ENCODE peak calls at places on chromosomes 4 and X, in eight cellular contexts. J is small intestine, E is mesendoderm, T is upper lobe of right lung, M is H1, I is vagina, W is heart right ventricle, C is astrocyte. G is an unnamed sample. For H3K27me3, the result is how much of the 10 kb centered on the place peaks cover.

GRCh38 chrX:47501226-47502071 is 18.4 kb upstream of the ZNF41 start:
- DNase-seq in J (no peak), E (no peak), W (no peak), I (peak), C (peak), M (no peak), T (no peak), G (no peak)

GRCh38 chr4:22345678-22346077 is 170.2 kb downstream of the ADGRA3 start:
- DNase-seq in I (no peak), C (no peak), T (no peak), M (no peak), J (no peak), W (peak), E (no peak), G (no peak)

GRCh38 chr4:38071801-38072567 is 111.8 kb downstream of the PTTG2 start:
- DNase-seq in E (no peak), M (no peak), I (peak), T (peak), W (no peak), C (no peak), J (no peak), G (no peak)

GRCh38 chrX:118530537-118530936 is 34.9 kb downstream of the DOCK11 start:
- DNase-seq in T (no peak), M (no peak), C (peak), I (no peak), J (no peak), E (no peak), W (no peak), G (no peak)

GRCh38 chr4:42501624-42502401 is 104.5 kb downstream of the SHISA3 start:
- DNase-seq in I (no peak), C (no peak), J (no peak), W (no peak), T (no peak), M (no peak), E (peak), G (peak)

GRCh38 chr4:1035510-1035909 is 24.1 kb downstream of the FGFRL1 start:
- DNase-seq in M (no peak), E (no peak), C (no peak), T (no peak), J (no peak), W (no peak), I (no peak), G (no peak)

GRCh38 chr4:40515398-40516293 is 114.0 kb downstream of the RBM47 start:
- DNase-seq in J (peak), C (no peak), W (no peak), I (no peak), M (no peak), E (peak), T (no peak), G (no peak)

GRCh38 chr4:118774321-118774720 is 61.6 kb downstream of the SEC24D start:
- DNase-seq in M (no peak), E (no peak), W (no peak), C (no peak), T (no peak), I (no peak), J (no peak), G (no peak)

GRCh38 chr4:86594559-86595425 is 677 bp downstream of the PTPN13 start:
- DNase-seq in M (no peak), I (peak), W (peak), J (peak), T (peak), C (peak), E (peak), G (peak)

GRCh38 chr4:153661915-153662314 is 22.2 kb upstream of the TLR2 start:
- DNase-seq in T (no peak), E (no peak), J (no peak), I (no peak), C (no peak), M (no peak), W (no peak), G (no peak)

GRCh38 chrX:119067023-119067739 is 5.6 kb upstream of the CT47C1 start:
- DNase-seq in T (no peak), M (no peak), I (no peak), J (peak), C (peak), E (peak), W (peak), G (no peak)

GRCh38 chr4:94409947-94410346 is 41.8 kb upstream of the PDLIM5 start:
- DNase-seq in M (no peak), E (no peak), C (peak), I (no peak), T (no peak), J (no peak), W (no peak), G (no peak)

GRCh38 chr4:185730387-185730786 is 81.6 kb downstream of the SORBS2 start:
- DNase-seq in M (no peak), I (no peak), C (peak), E (peak), J (no peak), W (no peak), T (no peak), G (no peak)

GRCh38 chrX:74249963-74250362 is 54.0 kb upstream of the ZCCHC13 start:
- DNase-seq in M (peak), J (peak), T (no peak), W (no peak), C (no peak), E (peak), I (no peak), G (no peak)

GRCh38 chr4:75723117-75723801 is 1.1 kb upstream of the USO1 start:
- DNase-seq in M (no peak), W (no peak), E (no peak), J (peak), T (no peak), C (peak), I (no peak), G (no peak)

GRCh38 chrX:66815227-66815626 is 176.3 kb upstream of the EDA2R start:
- DNase-seq in C (no peak), T (no peak), M (no peak), W (no peak), E (peak), J (no peak), I (no peak), G (no peak)

GRCh38 chr4:73776363-73776762 is 36.0 kb downstream of the CXCL8 start:
- DNase-seq in I (no peak), J (peak), W (peak), E (no peak), T (no peak), M (no peak), C (peak), G (peak)

GRCh38 chr4:159312236-159312635 is 209.4 kb downstream of the RAPGEF2 start:
- DNase-seq in W (no peak), E (no peak), I (no peak), C (no peak), J (no peak), T (no peak), M (no peak), G (no peak)

GRCh38 chrX:11484290-11484689 is 181.4 kb downstream of the ARHGAP6 start:
- DNase-seq in M (no peak), E (no peak), T (no peak), I (no peak), W (no peak), C (no peak), J (no peak), G (no peak)

GRCh38 chrX:153379971-153380581 is 21.1 kb downstream of the PNMA6E start:
- DNase-seq in I (no peak), M (no peak), W (no peak), J (no peak), C (no peak), E (no peak), T (no peak), G (no peak)

GRCh38 chr4:25308761-25309160 is 3.8 kb upstream of the ZCCHC4 start:
- DNase-seq in E (no peak), M (no peak), J (no peak), I (no peak), T (no peak), W (no peak), C (peak), G (no peak)

GRCh38 chrX:9598344-9598743 is 133.5 kb downstream of the TBL1X start:
- DNase-seq in T (no peak), E (no peak), I (no peak), J (no peak), W (no peak), M (no peak), C (no peak), G (no peak)

GRCh38 chr4:26484032-26484515 is 6.2 kb downstream of the CCKAR start:
- DNase-seq in E (no peak), C (peak), I (no peak), W (no peak), M (no peak), T (no peak), J (no peak), G (no peak)

GRCh38 chr4:26174033-26174432 is 146.8 kb upstream of the RBPJ start:
- DNase-seq in I (no peak), E (peak), C (no peak), M (no peak), T (no peak), W (no peak), J (peak), G (no peak)

GRCh38 chr4:172652369-172652768 is 516.2 kb upstream of the GALNT7 start:
- DNase-seq in M (no peak), J (no peak), E (no peak), C (no peak), I (no peak), W (no peak), T (no peak), G (no peak)

GRCh38 chr4:53141308-53141707 is 224.6 kb downstream of the SCFD2 start:
- DNase-seq in W (no peak), J (no peak), I (no peak), C (no peak), E (no peak), M (no peak), T (no peak), G (no peak)

GRCh38 chr4:33606951-33607350 is 2637.4 kb downstream of the ARAP2 start:
- DNase-seq in M (no peak), E (no peak), T (no peak), C (no peak), I (no peak), J (no peak), W (no peak), G (no peak)

GRCh38 chr4:7206385-7206784 is 14.0 kb downstream of the SORCS2 start:
- DNase-seq in T (no peak), M (no peak), W (peak), I (no peak), C (peak), E (peak), J (no peak), G (peak)

GRCh38 chr4:187608001-187608421 is 387.6 kb upstream of the ZFP42 start:
- DNase-seq in I (no peak), J (no peak), T (no peak), M (no peak), E (peak), W (no peak), C (peak), G (no peak)

GRCh38 chr4:3256230-3257124 is 7.5 kb downstream of the MSANTD1 start:
- DNase-seq in I (no peak), M (no peak), T (peak), C (no peak), W (no peak), J (no peak), E (no peak), G (no peak)

GRCh38 chr4:12729384-12729783 is 754.8 kb downstream of the RAB28 start:
- DNase-seq in J (peak), C (peak), E (peak), W (no peak), M (no peak), T (no peak), I (no peak), G (no peak)

GRCh38 chr4:79913581-79913980 is 159.4 kb downstream of the ANTXR2 start:
- DNase-seq in E (no peak), J (peak), W (no peak), C (peak), M (no peak), T (no peak), I (no peak), G (peak)

GRCh38 chrX:47200385-47201150 is 6.9 kb downstream of the UBA1 start:
- DNase-seq in M (no peak), E (peak), C (peak), I (no peak), T (no peak), J (peak), W (no peak), G (no peak)

GRCh38 chr4:54929459-54929858 is 195.9 kb downstream of the KDR start:
- DNase-seq in M (no peak), E (no peak), I (no peak), W (peak), C (no peak), J (no peak), T (no peak), G (no peak)

GRCh38 chr4:123587983-123588494 is 191.4 kb downstream of the SPRY1 start:
- DNase-seq in E (no peak), J (peak), T (no peak), I (no peak), C (peak), M (no peak), W (peak), G (peak)

GRCh38 chrX:38561951-38562719 is 793 bp downstream of the TSPAN7 start:
- DNase-seq in M (no peak), J (no peak), W (peak), T (peak), C (no peak), E (peak), I (no peak), G (no peak)

GRCh38 chr4:2079926-2080325 is 20.8 kb downstream of the NAT8L start:
- DNase-seq in M (no peak), T (peak), W (no peak), I (no peak), E (no peak), C (no peak), J (no peak), G (no peak)

GRCh38 chr4:82797048-82797590 is 1.5 kb downstream of the SCD5 start:
- DNase-seq in I (peak), W (no peak), C (no peak), J (no peak), E (no peak), T (no peak), M (no peak), G (no peak)

GRCh38 chr4:82798168-82799005 is at the start of gene SCD5:
- DNase-seq in J (peak), C (peak), T (peak), W (peak), M (no peak), I (peak), E (peak), G (no peak)

GRCh38 chr4:82799006-82799881 is 648 bp upstream of the SCD5 start:
- DNase-seq in W (no peak), E (no peak), I (peak), T (no peak), M (no peak), C (no peak), J (no peak), G (no peak)

GRCh38 chr4:82801910-82802521 is 3.4 kb upstream of the SCD5 start:
- DNase-seq in T (no peak), C (peak), E (no peak), W (no peak), M (no peak), I (no peak), J (peak), G (no peak)

DNA sequence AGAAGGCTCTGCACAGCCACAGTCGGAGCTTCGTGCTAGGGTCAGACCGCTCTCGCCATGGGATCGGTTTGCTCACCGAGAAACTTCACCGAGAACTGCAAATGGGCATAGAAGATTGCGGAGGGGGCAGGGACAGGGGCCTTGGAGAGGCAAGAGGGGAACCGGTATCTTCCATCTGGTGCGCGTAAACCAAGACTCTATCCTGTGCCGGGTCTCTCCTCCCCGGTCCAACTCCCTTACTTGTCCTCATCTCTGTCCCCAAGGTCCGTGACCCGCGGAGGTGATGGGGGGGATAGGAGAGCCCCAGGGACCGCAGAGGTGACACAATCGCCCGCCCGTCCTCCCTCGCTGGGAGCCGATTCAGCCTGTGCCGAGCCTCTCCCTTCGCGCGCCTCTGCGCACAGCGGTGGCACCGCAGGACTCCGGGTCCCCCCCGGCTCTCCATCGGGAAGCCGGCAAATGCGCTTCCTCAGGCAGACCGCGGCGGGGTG is 960 bp downstream of the SCD5 start:
- DNase-seq in M (no peak), C (peak), W (peak), E (peak), I (peak), J (no peak), T (no peak), G (no peak)
- H3K27me3 ChIP-seq in M (half or more), C (under half), W (under half), E (half or more), I (under half), J (under half), T (under half), G (under half)

GRCh38 chrX:150857453-150857852 is 41.0 kb downstream of the CD99L2 start:
- DNase-seq in T (no peak), W (no peak), C (no peak), I (no peak), E (no peak), M (no peak), J (no peak), G (no peak)
- H3K27me3 ChIP-seq in T (under half), W (under half), C (under half), I (under half), E (under half), M (under half), J (under half), G (under half)

DNA sequence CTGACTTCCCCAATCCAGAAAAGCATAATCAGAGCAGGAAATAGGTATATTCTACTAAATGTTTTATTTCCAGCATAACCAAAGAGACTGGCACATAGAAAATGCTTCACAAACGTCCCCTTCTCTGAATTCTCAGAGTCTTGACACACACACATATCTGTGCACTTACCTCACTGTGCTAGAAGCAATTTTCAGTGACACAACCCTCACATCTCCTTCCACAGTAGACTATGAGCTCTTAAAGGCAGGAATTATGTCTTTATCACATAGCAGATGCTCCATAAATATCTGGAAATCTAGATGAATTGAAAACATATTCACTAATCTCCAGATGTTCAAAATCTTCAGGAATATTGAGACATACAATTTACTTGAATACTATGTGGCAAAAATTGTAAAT is 5.9 kb downstream of the SOWAHB start:
- DNase-seq in T (no peak), C (no peak), M (no peak), W (no peak), I (no peak), J (no peak), E (no peak), G (no peak)
- H3K27me3 ChIP-seq in T (under half), C (under half), M (under half), W (under half), I (under half), J (under half), E (under half), G (under half)

GRCh38 chr4:114396808-114397207 is 201.8 kb upstream of the UGT8 start:
- DNase-seq in M (no peak), I (no peak), J (no peak), T (no peak), W (no peak), E (no peak), C (no peak), G (no peak)
- H3K27me3 ChIP-seq in M (under half), I (under half), J (under half), T (under half), W (under half), E (under half), C (under half), G (under half)

GRCh38 chr4:16758816-16759215 is 139.6 kb downstream of the LDB2 start:
- DNase-seq in C (no peak), J (no peak), M (no peak), W (no peak), T (no peak), E (no peak), I (no peak), G (no peak)

GRCh38 chr4:16757080-16757521 is 141.3 kb downstream of the LDB2 start:
- DNase-seq in C (peak), J (no peak), I (no peak), E (no peak), W (no peak), T (no peak), M (no peak), G (no peak)

GRCh38 chr4:16761031-16761430 is 137.4 kb downstream of the LDB2 start:
- DNase-seq in T (no peak), M (no peak), W (no peak), I (no peak), J (no peak), C (no peak), E (no peak), G (no peak)

GRCh38 chr4:16759781-16760459 is 138.5 kb downstream of the LDB2 start:
- DNase-seq in W (no peak), J (no peak), I (no peak), C (no peak), T (no peak), M (no peak), E (no peak), G (no peak)

DNA sequence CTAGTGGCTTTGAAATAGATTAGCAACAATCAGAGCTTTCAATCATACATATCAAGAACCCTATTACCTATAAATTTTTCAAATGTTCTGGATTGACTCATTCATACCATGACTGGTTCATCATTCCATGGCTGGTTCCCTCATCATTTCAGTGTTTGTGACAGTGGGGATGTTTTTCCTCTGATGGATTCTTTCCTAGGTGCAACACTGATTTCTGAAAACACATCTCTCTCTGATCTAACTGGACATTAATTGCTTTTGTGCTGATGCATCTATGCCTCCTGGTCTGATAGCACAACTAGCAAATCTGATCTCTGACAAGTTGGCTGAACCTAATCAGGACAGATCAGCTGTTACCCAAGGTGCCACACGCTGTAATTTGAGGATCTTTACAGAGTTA is 140.2 kb downstream of the LDB2 start:
- DNase-seq in C (no peak), I (no peak), W (no peak), T (no peak), M (no peak), J (no peak), E (no peak), G (no peak)
- H3K27me3 ChIP-seq in C (under half), I (under half), W (under half), T (under half), M (under half), J (under half), E (under half), G (under half)

DNA sequence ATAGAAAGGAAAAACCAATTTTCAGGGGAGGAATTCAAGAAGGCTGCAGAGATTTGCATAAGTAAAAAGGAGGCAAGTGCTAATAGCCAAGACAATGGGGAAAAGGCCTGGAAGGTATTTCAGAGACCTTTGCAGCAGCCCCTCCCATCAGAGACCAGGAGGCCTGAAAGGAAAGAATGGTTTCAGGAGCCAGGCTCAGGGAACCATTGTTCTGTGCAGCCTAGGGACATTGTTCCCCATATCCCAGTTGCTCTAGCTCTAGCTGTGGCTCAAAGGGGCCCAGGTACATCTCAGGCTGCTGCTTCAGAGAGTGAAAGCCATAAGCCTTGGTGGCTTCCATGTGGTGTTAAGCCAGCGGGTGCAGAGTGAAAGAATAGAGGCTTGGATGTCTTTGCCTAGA is 24.0 kb downstream of the NAP1L3 start:
- DNase-seq in E (peak), J (no peak), W (no peak), M (no peak), T (no peak), C (no peak), I (no peak), G (no peak)
- H3K27me3 ChIP-seq in E (under half), J (under half), W (under half), M (under half), T (under half), C (under half), I (under half), G (under half)

GRCh38 chrX:137428777-137429564 is 137.0 kb upstream of the ZIC3 start:
- DNase-seq in W (no peak), I (no peak), J (no peak), T (no peak), E (peak), M (no peak), C (no peak), G (no peak)
- H3K27me3 ChIP-seq in W (half or more), I (under half), J (under half), T (under half), E (under half), M (under half), C (under half), G (under half)

G was measured in kidney epithelial cell.